ENCODE peak calls at places on chromosome 11, in seven cellular contexts. A is GM23248, N is HCT116, Q is PC-3, E is GM23338, U is SK-N-SH, R is neural progenitor cell. F is an unnamed sample.

GRCh38 chr11:72441647-72442267 is 7.4 kb upstream of the CLPB start:
- DNase-seq in E (no peak), U (no peak), N (no peak), A (peak), Q (no peak), R (no peak), F (no peak)

GRCh38 chr11:818396-819128 is at the start of gene PNPLA2:
- DNase-seq in A (peak), N (no peak), R (no peak), Q (peak), E (peak), U (no peak), F (no peak)

GRCh38 chr11:2944953-2945756 is 15.9 kb upstream of the PHLDA2 start:
- DNase-seq in A (peak), E (peak), U (peak), N (no peak), R (peak), Q (no peak), F (no peak)

GRCh38 chr11:78400116-78400515 is 17.5 kb downstream of the GAB2 start:
- DNase-seq in E (no peak), N (no peak), A (no peak), U (no peak), R (no peak), Q (no peak), F (no peak)

GRCh38 chr11:83681045-83681781 is 395.0 kb upstream of the CCDC90B start:
- DNase-seq in Q (no peak), E (no peak), A (peak), R (peak), U (no peak), N (no peak), F (peak)

GRCh38 chr11:63535734-63536133 is 874 bp upstream of the PLAAT4 start:
- DNase-seq in A (no peak), Q (no peak), U (no peak), R (no peak), E (no peak), N (no peak), F (no peak)

GRCh38 chr11:10091314-10092045 is 202.5 kb downstream of the SBF2 start:
- DNase-seq in A (no peak), R (no peak), Q (peak), U (no peak), E (no peak), N (no peak), F (no peak)

GRCh38 chr11:697028-697491 is 1.4 kb downstream of the TMEM80 start:
- DNase-seq in A (peak), Q (peak), N (no peak), R (no peak), U (no peak), E (no peak), F (peak)

GRCh38 chr11:22304337-22304961 is 33.7 kb upstream of the SLC17A6 start:
- DNase-seq in U (peak), E (peak), Q (peak), N (peak), R (peak), A (peak), F (peak)

GRCh38 chr11:15148181-15148580 is 33.5 kb downstream of the INSC start:
- DNase-seq in Q (no peak), N (no peak), R (no peak), E (no peak), U (no peak), A (peak), F (no peak)

GRCh38 chr11:82791779-82792178 is 58.1 kb upstream of the FAM181B start:
- DNase-seq in R (no peak), A (no peak), E (no peak), Q (no peak), N (no peak), U (peak), F (no peak)

GRCh38 chr11:67126986-67127385 is 7.9 kb downstream of the KDM2A start:
- DNase-seq in R (no peak), U (no peak), N (no peak), E (no peak), A (no peak), Q (no peak), F (no peak)

GRCh38 chr11:111454561-111455192 is 57.5 kb downstream of the BTG4 start:
- DNase-seq in E (peak), U (peak), A (peak), Q (peak), N (no peak), R (peak), F (peak)

DNA sequence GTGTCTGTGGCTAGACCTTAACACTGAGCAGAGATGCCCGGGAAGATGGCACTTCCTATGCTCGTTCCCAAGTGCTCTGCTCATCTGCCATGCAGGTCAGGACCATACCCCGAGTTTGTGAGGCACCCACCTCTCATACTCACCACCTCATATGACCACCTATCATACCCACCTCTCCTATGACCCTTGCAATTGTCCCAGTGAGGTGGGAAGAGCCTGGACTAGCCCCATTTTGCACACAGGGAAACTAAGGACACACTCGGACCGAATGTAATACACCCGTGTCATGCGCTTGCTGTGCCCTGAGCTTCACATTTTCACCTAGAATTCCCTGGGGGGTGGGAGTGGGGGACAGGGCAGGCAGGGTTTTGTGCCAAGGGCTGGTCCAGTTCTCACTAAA is 19.8 kb downstream of the TPBGL start:
- DNase-seq in E (no peak), N (no peak), Q (no peak), U (no peak), R (no peak), A (no peak), F (no peak)
- H3K27ac ChIP-seq in E (no peak), N (no peak), Q (no peak), U (no peak), R (no peak), A (no peak), F (no peak)

GRCh38 chr11:116221351-116221750 is 551.4 kb downstream of the BUD13 start:
- DNase-seq in E (no peak), A (no peak), U (no peak), R (no peak), N (no peak), Q (no peak), F (no peak)
- H3K4me3 ChIP-seq in E (no peak), A (no peak), U (no peak), R (no peak), N (no peak), Q (no peak), F (no peak)

DNA sequence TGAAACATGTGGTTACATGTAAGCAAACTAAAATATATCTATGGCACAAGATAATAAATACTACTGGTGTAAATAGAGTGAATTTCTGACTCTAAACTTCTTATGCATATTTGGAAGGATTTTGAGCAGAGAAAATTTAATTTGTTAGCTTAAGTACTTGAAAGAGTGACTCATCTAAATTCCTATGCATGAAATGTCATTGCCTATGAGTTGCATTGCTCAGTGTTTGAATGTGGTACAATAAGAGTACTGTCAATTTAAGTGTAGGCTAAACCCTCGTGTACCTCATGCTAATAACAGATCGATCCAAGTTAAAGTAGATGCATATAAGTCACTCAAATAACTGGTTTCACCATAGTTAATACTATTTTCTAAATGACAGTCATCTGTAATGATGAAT is 5.3 kb upstream of the CARD18 start:
- DNase-seq in N (peak), A (peak), U (no peak), Q (peak), R (no peak), E (no peak), F (no peak)
- TF ChIP-seq EZH2phosphoT487 in N (no peak), A (no peak), U (no peak), Q (no peak), R (no peak), E (no peak), F (no peak)

GRCh38 chr11:95293116-95293515 is 62.1 kb upstream of the SESN3 start:
- DNase-seq in R (no peak), A (no peak), Q (no peak), N (no peak), U (no peak), E (peak), F (no peak)
- H3K27ac ChIP-seq in R (no peak), A (no peak), Q (no peak), N (no peak), U (no peak), E (no peak), F (no peak)

DNA sequence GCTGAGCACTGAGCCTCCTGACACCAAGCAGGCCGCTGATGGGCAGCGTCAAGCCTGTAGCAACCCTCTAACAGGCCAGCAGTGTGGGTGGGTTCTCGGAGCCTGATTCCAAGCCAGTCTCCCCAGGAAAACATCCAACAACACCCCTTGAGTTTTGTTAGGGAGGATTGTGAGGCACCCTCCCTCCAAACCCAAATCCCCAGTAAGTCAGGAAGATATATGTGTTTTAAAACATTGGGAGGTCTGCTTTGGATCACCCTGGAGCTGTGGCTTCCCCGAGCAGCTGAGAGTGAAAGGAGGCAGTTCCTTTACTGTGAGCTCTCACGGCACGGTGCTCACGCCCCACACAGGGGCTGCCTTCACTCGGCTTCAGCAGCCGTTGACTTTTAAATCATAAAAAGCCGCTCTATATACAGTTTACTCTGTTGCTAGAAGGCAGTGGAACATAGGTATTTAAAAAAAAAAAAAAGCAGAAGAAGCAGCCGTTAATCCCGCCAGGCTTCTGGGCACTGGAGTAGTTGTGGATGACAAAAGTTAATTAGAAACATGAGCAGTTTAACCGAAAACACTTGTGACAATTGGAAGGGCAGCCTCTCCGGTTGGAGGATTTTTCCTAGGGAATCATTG is 218.6 kb downstream of the NAV2 start:
- DNase-seq in N (no peak), A (peak), Q (no peak), R (peak), E (no peak), U (peak), F (no peak)
- H3K4me3 ChIP-seq in N (no peak), A (peak), Q (no peak), R (no peak), E (no peak), U (peak), F (no peak)

DNA sequence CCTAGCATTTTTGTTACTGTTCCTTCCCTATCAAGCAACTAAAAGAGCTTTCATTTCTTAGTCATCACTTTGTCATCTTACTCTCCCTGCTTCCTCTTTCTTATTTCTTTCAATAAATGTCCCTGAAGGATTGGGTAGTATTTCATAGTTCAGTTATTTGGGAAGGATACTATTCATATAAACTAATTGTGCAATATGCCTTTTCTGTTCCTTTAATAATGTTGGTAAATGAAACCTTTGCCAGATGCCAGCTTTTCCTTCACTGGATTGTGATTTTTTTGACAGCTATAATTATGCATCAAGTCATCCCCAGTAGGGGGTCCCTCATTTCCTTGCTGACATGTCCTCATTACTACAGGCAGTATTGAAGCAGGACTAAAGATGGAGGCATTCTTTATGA is 101.7 kb downstream of the ATM start:
- DNase-seq in N (no peak), A (peak), Q (peak), U (no peak), R (no peak), E (no peak), F (no peak)
- TF ChIP-seq EZH2phosphoT487 in N (no peak), A (no peak), Q (no peak), U (no peak), R (no peak), E (no peak), F (no peak)

DNA sequence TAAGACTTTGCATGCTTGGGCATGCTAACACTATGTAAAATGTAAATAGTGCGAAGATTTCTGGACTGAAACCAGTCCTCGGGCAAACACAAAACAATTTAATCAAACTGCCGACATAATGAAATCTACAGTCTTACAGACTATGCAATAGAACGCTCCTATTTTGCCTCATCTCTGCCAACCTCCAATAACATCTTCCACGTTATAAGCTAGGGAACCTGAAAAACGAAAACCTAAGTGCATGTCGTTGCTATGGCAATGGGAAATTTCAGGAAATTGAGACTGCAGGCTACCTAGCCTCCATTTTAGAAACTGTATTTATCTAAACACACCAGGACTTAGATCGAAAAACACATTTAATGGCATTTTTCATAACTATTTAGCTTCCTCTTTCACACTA is 1.1 kb downstream of the CSTF3 start:
- DNase-seq in Q (peak), U (peak), R (peak), N (no peak), E (peak), A (peak), F (peak)
- H3K27ac ChIP-seq in Q (peak), U (peak), R (no peak), N (no peak), E (peak), A (peak), F (peak)